ENCODE peak calls at places on chromosomes 1 and 21, in six cellular contexts. H, W, I, X, K and B are unnamed samples.

GRCh38 chr1:33420870-33421775 is 9.8 kb downstream of the PHC2 start:
- DNase-seq in K (no peak), W (no peak), I (peak), X (no peak), H (no peak), B (no peak)

GRCh38 chr1:47937586-47937985 is 59.6 kb downstream of the TRABD2B start:
- DNase-seq in W (no peak), K (no peak), X (no peak), I (no peak), H (no peak), B (no peak)

GRCh38 chr1:238196516-238196915 is 305.8 kb upstream of the ZP4 start:
- DNase-seq in K (no peak), W (no peak), H (no peak), I (no peak), X (no peak), B (no peak)

GRCh38 chr21:28253971-28254370 is 738.7 kb downstream of the LTN1 start:
- DNase-seq in W (no peak), K (no peak), I (no peak), X (no peak), H (no peak), B (no peak)

GRCh38 chr1:226320930-226321329 is 12.0 kb upstream of the LIN9 start:
- DNase-seq in I (no peak), K (no peak), H (no peak), X (no peak), W (no peak), B (no peak)

GRCh38 chr1:25624155-25624554 is 7.6 kb downstream of the MAN1C1 start:
- DNase-seq in I (no peak), X (peak), H (no peak), W (no peak), K (peak), B (peak)

GRCh38 chr1:5951846-5952410 is 40.3 kb downstream of the NPHP4 start:
- DNase-seq in X (no peak), I (no peak), K (no peak), W (peak), H (no peak), B (no peak)

GRCh38 chr1:62196091-62196690 is 1.5 kb downstream of the L1TD1 start:
- DNase-seq in W (no peak), K (no peak), X (no peak), H (no peak), I (no peak), B (no peak)

GRCh38 chr1:161068306-161069200 is 1.1 kb downstream of the ARHGAP30 start:
- DNase-seq in H (peak), W (peak), I (no peak), X (peak), K (peak), B (peak)

GRCh38 chr1:247293047-247293446 is 37.2 kb downstream of the VN1R5 start:
- DNase-seq in I (no peak), H (no peak), K (no peak), W (no peak), X (no peak), B (no peak)

GRCh38 chr1:163046071-163046470 is 23.1 kb upstream of the RGS4 start:
- DNase-seq in I (peak), W (no peak), X (no peak), H (no peak), K (no peak), B (no peak)

GRCh38 chr1:160625725-160626498 is 20.9 kb downstream of the SLAMF1 start:
- DNase-seq in K (no peak), W (no peak), X (no peak), I (no peak), H (no peak), B (peak)

GRCh38 chr1:191882870-191883269 is 275.4 kb upstream of the RGS18 start:
- DNase-seq in H (no peak), W (no peak), I (no peak), K (no peak), X (no peak), B (no peak)

GRCh38 chr1:50427086-50427817 is 4.0 kb upstream of the DMRTA2 start:
- DNase-seq in W (no peak), I (no peak), K (no peak), H (no peak), X (no peak), B (no peak)
- H3K4me3 ChIP-seq in W (no peak), I (no peak), K (no peak), H (no peak), X (no peak), B (no peak)

GRCh38 chr1:97903626-97904025 is 17.2 kb downstream of the DPYD start:
- DNase-seq in W (no peak), I (peak), K (no peak), H (no peak), X (no peak), B (no peak)

GRCh38 chr1:97898948-97899347 is 21.9 kb downstream of the DPYD start:
- DNase-seq in X (no peak), H (no peak), K (no peak), W (no peak), I (no peak), B (no peak)

GRCh38 chr1:97902067-97902466 is 18.8 kb downstream of the DPYD start:
- DNase-seq in X (no peak), H (no peak), K (no peak), W (no peak), I (no peak), B (no peak)

GRCh38 chr1:97904528-97904927 is 16.3 kb downstream of the DPYD start:
- DNase-seq in W (no peak), K (no peak), H (no peak), X (no peak), I (peak), B (no peak)

GRCh38 chr1:97901017-97901658 is 19.7 kb downstream of the DPYD start:
- DNase-seq in X (no peak), W (no peak), I (peak), K (no peak), H (no peak), B (no peak)
- H3K4me3 ChIP-seq in X (no peak), W (no peak), I (peak), K (no peak), H (no peak), B (no peak)

GRCh38 chr1:58927026-58927721 is 143.3 kb upstream of the JUN start:
- DNase-seq in H (no peak), I (no peak), K (no peak), X (peak), W (no peak), B (peak)
- H3K4me3 ChIP-seq in H (no peak), I (no peak), K (no peak), X (no peak), W (no peak), B (no peak)

GRCh38 chr1:211415700-211416099 is 76.3 kb downstream of the RD3 start:
- DNase-seq in W (no peak), H (no peak), K (no peak), X (no peak), I (peak), B (no peak)

GRCh38 chr1:211424018-211424417 is 67.9 kb downstream of the RD3 start:
- DNase-seq in X (peak), H (no peak), K (no peak), I (no peak), W (no peak), B (no peak)

GRCh38 chr1:211420389-211420788 is 71.6 kb downstream of the RD3 start:
- DNase-seq in H (no peak), I (peak), K (no peak), W (no peak), X (no peak), B (peak)

DNA sequence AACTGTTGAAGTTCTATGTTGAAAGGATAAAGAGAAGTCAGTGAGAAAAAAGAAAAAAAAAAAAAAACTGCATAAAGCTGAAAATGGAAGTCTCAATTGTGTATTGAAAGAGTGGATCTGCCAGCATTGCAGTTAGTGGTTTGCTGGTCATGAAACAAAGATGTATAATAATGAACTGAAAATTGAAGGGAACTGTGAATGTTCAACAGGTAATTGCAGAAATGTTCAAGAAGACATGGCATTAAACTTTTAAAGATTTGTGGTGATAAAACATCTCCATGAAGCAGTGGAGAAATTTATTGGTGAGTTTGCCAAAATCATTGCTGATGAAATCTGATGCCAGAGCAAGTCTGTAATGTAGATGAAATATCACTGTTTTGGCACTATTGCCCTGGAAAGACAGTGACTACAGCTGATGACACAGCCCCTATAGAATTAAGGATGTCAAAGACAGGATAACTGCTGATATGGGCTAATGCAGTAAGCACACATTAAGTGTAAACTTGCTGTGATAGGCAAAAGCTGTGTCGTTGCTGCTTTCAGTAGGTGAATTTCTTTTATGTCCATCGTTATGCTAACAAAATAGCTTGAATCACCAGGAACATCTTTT is 71.0 kb downstream of the RD3 start:
- DNase-seq in X (no peak), W (no peak), I (peak), H (no peak), K (no peak), B (no peak)
- H3K4me3 ChIP-seq in X (no peak), W (no peak), I (no peak), H (no peak), K (no peak), B (no peak)

GRCh38 chr21:45498646-45499000 is 43.6 kb downstream of the SLC19A1 start:
- DNase-seq in H (no peak), X (no peak), W (peak), K (no peak), I (no peak), B (no peak)

GRCh38 chr21:45496968-45497845 is 45.0 kb downstream of the SLC19A1 start:
- DNase-seq in X (no peak), I (no peak), W (peak), K (no peak), H (peak), B (no peak)

GRCh38 chr21:45499201-45499750 is 43.0 kb downstream of the SLC19A1 start:
- DNase-seq in K (no peak), H (peak), X (no peak), I (no peak), W (peak), B (no peak)

GRCh38 chr21:45496151-45496967 is 45.9 kb downstream of the SLC19A1 start:
- DNase-seq in X (no peak), W (no peak), I (no peak), H (peak), K (no peak), B (no peak)

GRCh38 chr21:45497846-45498645 is 44.2 kb downstream of the SLC19A1 start:
- DNase-seq in X (no peak), I (no peak), H (peak), W (peak), K (no peak), B (no peak)
- H3K4me3 ChIP-seq in X (no peak), I (no peak), H (no peak), W (no peak), K (no peak), B (no peak)

GRCh38 chr21:45874716-45875415 is 106.7 kb upstream of the COL6A1 start:
- DNase-seq in X (no peak), I (peak), W (no peak), K (no peak), H (no peak), B (no peak)
- H3K4me3 ChIP-seq in X (no peak), I (peak), W (no peak), K (no peak), H (no peak), B (no peak)

GRCh38 chr1:209759829-209760359 is 4.0 kb downstream of the TRAF3IP3 start:
- DNase-seq in I (no peak), W (no peak), H (no peak), X (no peak), K (no peak), B (no peak)

GRCh38 chr1:209758360-209758759 is 2.5 kb downstream of the TRAF3IP3 start:
- DNase-seq in H (no peak), X (no peak), W (no peak), I (no peak), K (peak), B (no peak)

GRCh38 chr1:209755926-209756607 is at the start of gene TRAF3IP3:
- DNase-seq in W (peak), H (peak), I (no peak), K (peak), X (peak), B (peak)

GRCh38 chr1:209761021-209761635 is 5.3 kb downstream of the TRAF3IP3 start:
- DNase-seq in H (no peak), K (no peak), X (no peak), I (peak), W (no peak), B (no peak)

GRCh38 chr1:209756608-209757445 is 974 bp downstream of the TRAF3IP3 start:
- DNase-seq in W (no peak), I (no peak), H (peak), K (peak), X (peak), B (peak)
- H3K4me3 ChIP-seq in W (no peak), I (no peak), H (peak), K (peak), X (peak), B (peak)